ENCODE peak calls at places on chromosomes 12 and 14, in five cellular contexts. Q, W, J, S and F are unnamed samples.

GRCh38 chr14:92948647-92949046 is 25.7 kb downstream of the CHGA start:
- DNase-seq in W (no peak), S (no peak), Q (no peak), J (no peak), F (no peak)

GRCh38 chr14:53840444-53840843 is 116.2 kb downstream of the BMP4 start:
- DNase-seq in W (no peak), Q (no peak), J (no peak), S (no peak), F (no peak)

GRCh38 chr12:52318241-52318990 is 2.8 kb downstream of the KRT83 start:
- DNase-seq in J (no peak), Q (no peak), W (no peak), S (no peak), F (no peak)

GRCh38 chr14:55045087-55045486 is 6.4 kb upstream of the MAPK1IP1L start:
- DNase-seq in Q (no peak), S (no peak), J (no peak), W (no peak), F (no peak)

GRCh38 chr12:124096869-124097434 is 123.9 kb downstream of the ZNF664 start:
- DNase-seq in S (no peak), W (no peak), Q (no peak), J (no peak), F (no peak)

GRCh38 chr14:88802596-88802995 is 9.8 kb upstream of the EML5 start:
- DNase-seq in W (no peak), S (no peak), Q (no peak), J (no peak), F (no peak)

GRCh38 chr14:39417014-39417413 is 15.2 kb downstream of the FBXO33 start:
- DNase-seq in S (no peak), J (no peak), W (no peak), Q (no peak), F (no peak)

GRCh38 chr12:57416039-57416996 is 14.5 kb downstream of the R3HDM2 start:
- DNase-seq in Q (peak), W (no peak), J (no peak), S (no peak), F (no peak)

GRCh38 chr12:1357711-1358110 is 236.7 kb downstream of the FBXL14 start:
- DNase-seq in Q (no peak), S (no peak), W (no peak), J (no peak), F (no peak)

GRCh38 chr12:10718279-10718821 is 4.8 kb downstream of the YBX3 start:
- DNase-seq in J (peak), S (no peak), W (no peak), Q (peak), F (peak)

GRCh38 chr12:12086975-12087692 is 16.4 kb downstream of the BCL2L14 start:
- DNase-seq in J (no peak), Q (no peak), W (no peak), S (no peak), F (no peak)

GRCh38 chr14:89509891-89510290 is 92.9 kb upstream of the FOXN3 start:
- DNase-seq in Q (peak), W (no peak), S (no peak), J (peak), F (no peak)

GRCh38 chr12:108724054-108724889 is 7.0 kb downstream of the CORO1C start:
- DNase-seq in S (peak), Q (peak), W (no peak), J (no peak), F (no peak)

GRCh38 chr14:105856676-105857222 is 330.4 kb downstream of the TMEM121 start:
- DNase-seq in S (no peak), J (no peak), W (no peak), Q (no peak), F (no peak)

GRCh38 chr12:76882367-76882766 is 3.5 kb upstream of the CSRP2 start:
- DNase-seq in Q (no peak), S (no peak), W (no peak), J (no peak), F (no peak)
- H3K4me3 ChIP-seq in Q (no peak), S (no peak), W (no peak), J (no peak), F (no peak)

GRCh38 chr12:3869860-3870259 is 3.3 kb downstream of the PARP11 start:
- DNase-seq in S (no peak), W (no peak), Q (no peak), J (no peak), F (no peak)
- H3K4me3 ChIP-seq in S (no peak), W (no peak), Q (no peak), J (no peak), F (no peak)

GRCh38 chr12:128607606-128608005 is 216.2 kb downstream of the SLC15A4 start:
- DNase-seq in Q (no peak), W (no peak), S (no peak), J (no peak), F (no peak)

GRCh38 chr12:128606970-128607369 is 216.8 kb downstream of the SLC15A4 start:
- DNase-seq in J (no peak), W (peak), S (no peak), Q (no peak), F (no peak)

GRCh38 chr12:128606040-128606439 is 217.7 kb downstream of the SLC15A4 start:
- DNase-seq in J (no peak), W (no peak), S (no peak), Q (no peak), F (no peak)

GRCh38 chr12:128606538-128606937 is 217.2 kb downstream of the SLC15A4 start:
- DNase-seq in J (no peak), S (no peak), W (peak), Q (no peak), F (no peak)

GRCh38 chr12:128603573-128604120 is 220.1 kb downstream of the SLC15A4 start:
- DNase-seq in W (no peak), J (no peak), S (no peak), Q (no peak), F (no peak)
- H3K4me3 ChIP-seq in W (no peak), J (no peak), S (no peak), Q (no peak), F (no peak)

GRCh38 chr14:63725786-63726185 is 2.1 kb downstream of the SGPP1 start:
- DNase-seq in W (no peak), Q (peak), J (no peak), S (no peak), F (no peak)
- H3K4me3 ChIP-seq in W (no peak), Q (peak), J (peak), S (no peak), F (peak)